ENCODE peak calls at places on chromosome 5, in eight cellular contexts. J, Z, K, G, B, I, Q and Y are unnamed samples.

GRCh38 chr5:125149503-125149902 is 403.1 kb upstream of the ZNF608 start:
- DNase-seq in B (no peak), Q (no peak), G (no peak), K (no peak), I (no peak), J (no peak), Z (no peak), Y (no peak)

GRCh38 chr5:157548513-157549282 is 26.9 kb downstream of the ADAM19 start:
- DNase-seq in G (no peak), Q (no peak), B (peak; percentile 81), J (peak; percentile 97), Z (no peak), K (no peak), I (no peak), Y (no peak)

GRCh38 chr5:65570598-65571226 is 7.6 kb downstream of the PPWD1 start:
- DNase-seq in G (no peak), Z (no peak), I (no peak), K (no peak), Q (no peak), B (no peak), J (no peak), Y (no peak)

GRCh38 chr5:77015938-77016569 is 14.2 kb upstream of the AGGF1 start:
- DNase-seq in Q (peak; percentile 57), J (peak; percentile 66), Z (peak; percentile 54), K (peak; percentile 77), B (peak; percentile 62), I (peak; percentile 45), G (peak; percentile 67), Y (peak; percentile 50)

GRCh38 chr5:4630031-4630430 is 510.1 kb upstream of the ADAMTS16 start:
- DNase-seq in G (no peak), Q (no peak), K (no peak), Z (peak; percentile 49), I (no peak), B (no peak), J (no peak), Y (no peak)

GRCh38 chr5:9653811-9654210 is 23.7 kb upstream of the TAS2R1 start:
- DNase-seq in B (peak; percentile 98), I (no peak), K (no peak), G (no peak), J (peak; percentile 97), Q (no peak), Z (peak; percentile 76), Y (peak; percentile 47)

GRCh38 chr5:143297756-143298155 is 105.7 kb downstream of the NR3C1 start:
- DNase-seq in K (no peak), Q (no peak), J (no peak), I (no peak), B (no peak), Z (no peak), G (no peak), Y (no peak)

GRCh38 chr5:2013301-2014057 is 130.8 kb upstream of the IRX4 start:
- DNase-seq in J (no peak), Q (no peak), G (no peak), Z (no peak), I (no peak), B (no peak), K (no peak), Y (no peak)

GRCh38 chr5:60945760-60946253 is 802 bp downstream of the NDUFAF2 start:
- DNase-seq in J (peak; percentile 81), G (peak; percentile 55), B (peak; percentile 18), I (peak; percentile 46), K (no peak), Q (no peak), Z (no peak), Y (peak; percentile 26)

GRCh38 chr5:157816682-157817268 is 42.2 kb downstream of the CLINT1 start:
- DNase-seq in B (peak; percentile 65), K (peak; percentile 54), I (no peak), G (no peak), J (peak; percentile 39), Z (no peak), Q (no peak), Y (peak; percentile 26)

GRCh38 chr5:6403416-6403815 is 25.1 kb upstream of the MED10 start:
- DNase-seq in I (no peak), G (no peak), K (no peak), J (no peak), B (no peak), Q (no peak), Z (no peak), Y (peak; percentile 23)

GRCh38 chr5:24141046-24141445 is 503.7 kb downstream of the CDH10 start:
- DNase-seq in I (peak; percentile 6), Q (no peak), K (no peak), J (peak; percentile 57), G (no peak), B (no peak), Z (peak; percentile 39), Y (no peak)

GRCh38 chr5:155953335-155953734 is 373.6 kb upstream of the SGCD start:
- DNase-seq in J (peak; percentile 23), G (no peak), Q (no peak), I (peak; percentile 33), Z (no peak), B (no peak), K (no peak), Y (no peak)

GRCh38 chr5:133995903-133996563 is 8.7 kb downstream of the VDAC1 start:
- DNase-seq in B (no peak), I (no peak), Z (no peak), K (no peak), Q (no peak), G (no peak), J (no peak), Y (no peak)

GRCh38 chr5:133994990-133995333 is 9.8 kb downstream of the VDAC1 start:
- DNase-seq in B (no peak), Z (no peak), I (no peak), Q (no peak), K (no peak), J (no peak), G (no peak), Y (no peak)

GRCh38 chr5:133998807-133999206 is 6.0 kb downstream of the VDAC1 start:
- DNase-seq in J (no peak), Z (no peak), I (no peak), G (peak; percentile 16), K (no peak), B (no peak), Q (no peak), Y (no peak)

GRCh38 chr5:133995341-133995740 is 9.4 kb downstream of the VDAC1 start:
- DNase-seq in I (no peak), Q (no peak), J (peak; percentile 43), Z (peak; percentile 53), B (no peak), K (no peak), G (no peak), Y (no peak)

DNA sequence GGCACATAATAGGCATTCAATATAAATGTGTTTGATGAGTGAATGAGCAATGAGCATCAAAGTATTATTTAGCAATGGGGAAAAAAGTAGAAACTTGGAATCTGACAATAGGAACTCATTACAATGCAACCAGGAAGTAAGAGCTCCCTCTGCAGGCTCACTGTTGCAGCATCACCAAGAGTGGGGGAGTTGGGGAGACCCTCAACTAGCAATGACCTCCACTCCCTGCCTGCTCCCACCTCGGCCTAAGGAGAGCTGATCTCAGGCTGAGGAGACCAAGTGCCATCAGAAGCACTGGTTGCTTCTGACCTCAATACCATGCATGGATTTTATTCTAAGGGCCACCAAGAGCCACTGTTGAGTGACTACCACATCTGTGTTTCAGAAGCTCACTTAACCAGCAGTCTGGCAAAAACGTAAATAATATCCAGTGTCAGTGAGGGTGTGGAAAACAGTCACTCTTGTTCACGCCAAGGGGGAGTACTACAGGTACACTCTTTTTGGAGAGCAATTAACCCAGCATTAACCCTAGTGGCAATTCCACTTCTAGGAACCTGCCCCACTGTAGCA is 8.0 kb downstream of the VDAC1 start:
- DNase-seq in G (peak; percentile 83), K (peak; percentile 34), Z (no peak), J (no peak), Q (no peak), I (peak; percentile 52), B (peak; percentile 26), Y (no peak)
- H3K4me1 ChIP-seq in G (peaks cover 24% of the 10 kb centered on the region), K (peaks cover 60% of the 10 kb centered on the region), Z (peaks cover 60% of the 10 kb centered on the region), J (peaks cover 44% of the 10 kb centered on the region), Q (peaks cover 32% of the 10 kb centered on the region), I (peaks cover 21% of the 10 kb centered on the region), B (peaks cover 40% of the 10 kb centered on the region), Y (peaks cover 4% of the 10 kb centered on the region)

GRCh38 chr5:12022444-12022843 is 118.2 kb upstream of the CTNND2 start:
- DNase-seq in B (no peak), Z (no peak), J (no peak), K (no peak), G (no peak), Q (no peak), I (no peak), Y (no peak)
- TF ChIP-seq EZH2phosphoT487 in B (no peak), Z (no peak), J (no peak), K (no peak), G (no peak), Q (no peak), I (no peak), Y (no peak)

GRCh38 chr5:56837386-56837785 is 22.0 kb downstream of the MAP3K1 start:
- DNase-seq in Q (no peak), J (no peak), G (no peak), Z (no peak), B (no peak), K (no peak), I (no peak), Y (no peak)
- H3K4me1 ChIP-seq in Q (peaks cover 7% of the 10 kb centered on the region), J (peaks cover 11% of the 10 kb centered on the region), G (peaks cover 51% of the 10 kb centered on the region), Z (peaks cover 21% of the 10 kb centered on the region), B (no peaks in the 10 kb centered on the region), K (peaks cover 49% of the 10 kb centered on the region), I (peaks cover 18% of the 10 kb centered on the region), Y (peaks cover 48% of the 10 kb centered on the region)

GRCh38 chr5:150335778-150336177 is 21.7 kb upstream of the TCOF1 start:
- DNase-seq in J (no peak), G (no peak), Q (no peak), I (no peak), B (no peak), Z (no peak), K (no peak), Y (no peak)
- TF ChIP-seq EZH2phosphoT487 in J (no peak), G (no peak), Q (no peak), I (no peak), B (no peak), Z (no peak), K (no peak), Y (no peak)

GRCh38 chr5:131790550-131790949 is 6.3 kb downstream of the FNIP1 start:
- DNase-seq in B (no peak), K (no peak), J (no peak), Z (no peak), G (no peak), I (no peak), Q (no peak), Y (no peak)
- H3K4me1 ChIP-seq in B (peaks cover 10% of the 10 kb centered on the region), K (peaks cover 29% of the 10 kb centered on the region), J (peaks cover 13% of the 10 kb centered on the region), Z (peaks cover 8% of the 10 kb centered on the region), G (no peaks in the 10 kb centered on the region), I (peaks cover 13% of the 10 kb centered on the region), Q (peaks cover 4% of the 10 kb centered on the region), Y (peaks cover 11% of the 10 kb centered on the region)